ENCODE peak calls at places on chromosomes 11 and 22, in eight cellular contexts. One of them, this sample, is unnamed.

GRCh38 chr22:42720263-42721044 is at the start of gene A4GALT:
- DNase-seq in activated naive CD8-positive, alpha-beta T cell treated with anti-CD3 and anti-CD28 coated beads, Interleukin-2, amount 10 ng/mL, durations not matched to agents 7 days and 5 days: peak; percentile 43
- DNase-seq in pancreas: peak; percentile 64
- DNase-seq in hypothalamus: no peak
- DNase-seq in activated CD8-positive, alpha-beta memory T cell treated with anti-CD3 and anti-CD28 coated beads for 4 hours: no peak
- DNase-seq in NCI-H1105: no peak
- DNase-seq in activated T-cell treated with anti-CD3 and anti-CD28 coated beads, Interleukin-2, amount 50 U/mL, for 72 hours: peak; percentile 19
- DNase-seq in A549: no peak
- DNase-seq in this sample: no peak

GRCh38 chr11:78476066-78476465 is 58.4 kb upstream of the GAB2 start:
- DNase-seq in pancreas: no peak
- DNase-seq in A549: peak; percentile 18
- DNase-seq in hypothalamus: no peak
- DNase-seq in activated T-cell treated with anti-CD3 and anti-CD28 coated beads, Interleukin-2, amount 50 U/mL, for 72 hours: no peak
- DNase-seq in NCI-H1105: no peak
- DNase-seq in activated CD8-positive, alpha-beta memory T cell treated with anti-CD3 and anti-CD28 coated beads for 4 hours: no peak
- DNase-seq in activated naive CD8-positive, alpha-beta T cell treated with anti-CD3 and anti-CD28 coated beads, Interleukin-2, amount 10 ng/mL, durations not matched to agents 7 days and 5 days: no peak
- DNase-seq in this sample: no peak

GRCh38 chr22:40094449-40094848 is 83.3 kb upstream of the TNRC6B start:
- DNase-seq in hypothalamus: no peak
- DNase-seq in A549: no peak
- DNase-seq in activated CD8-positive, alpha-beta memory T cell treated with anti-CD3 and anti-CD28 coated beads for 4 hours: no peak
- DNase-seq in activated naive CD8-positive, alpha-beta T cell treated with anti-CD3 and anti-CD28 coated beads, Interleukin-2, amount 10 ng/mL, durations not matched to agents 7 days and 5 days: no peak
- DNase-seq in NCI-H1105: no peak
- DNase-seq in pancreas: no peak
- DNase-seq in activated T-cell treated with anti-CD3 and anti-CD28 coated beads, Interleukin-2, amount 50 U/mL, for 72 hours: no peak
- DNase-seq in this sample: no peak

GRCh38 chr22:44828193-44828592 is 75.8 kb downstream of the ARHGAP8 start:
- DNase-seq in activated T-cell treated with anti-CD3 and anti-CD28 coated beads, Interleukin-2, amount 50 U/mL, for 72 hours: peak; percentile 19
- DNase-seq in activated naive CD8-positive, alpha-beta T cell treated with anti-CD3 and anti-CD28 coated beads, Interleukin-2, amount 10 ng/mL, durations not matched to agents 7 days and 5 days: no peak
- DNase-seq in activated CD8-positive, alpha-beta memory T cell treated with anti-CD3 and anti-CD28 coated beads for 4 hours: no peak
- DNase-seq in NCI-H1105: no peak
- DNase-seq in pancreas: no peak
- DNase-seq in A549: peak; percentile 25
- DNase-seq in hypothalamus: no peak
- DNase-seq in this sample: no peak

GRCh38 chr11:36492724-36493304 is 17.3 kb downstream of the TRAF6 start:
- DNase-seq in pancreas: no peak
- DNase-seq in A549: peak; percentile 68
- DNase-seq in NCI-H1105: peak; percentile 14
- DNase-seq in activated naive CD8-positive, alpha-beta T cell treated with anti-CD3 and anti-CD28 coated beads, Interleukin-2, amount 10 ng/mL, durations not matched to agents 7 days and 5 days: no peak
- DNase-seq in activated CD8-positive, alpha-beta memory T cell treated with anti-CD3 and anti-CD28 coated beads for 4 hours: no peak
- DNase-seq in activated T-cell treated with anti-CD3 and anti-CD28 coated beads, Interleukin-2, amount 50 U/mL, for 72 hours: peak; percentile 21
- DNase-seq in hypothalamus: no peak
- DNase-seq in this sample: peak; percentile 33

GRCh38 chr11:75011357-75011756 is 22.6 kb downstream of the NEU3 start:
- DNase-seq in NCI-H1105: no peak
- DNase-seq in pancreas: no peak
- DNase-seq in hypothalamus: no peak
- DNase-seq in activated naive CD8-positive, alpha-beta T cell treated with anti-CD3 and anti-CD28 coated beads, Interleukin-2, amount 10 ng/mL, durations not matched to agents 7 days and 5 days: no peak
- DNase-seq in A549: no peak
- DNase-seq in activated CD8-positive, alpha-beta memory T cell treated with anti-CD3 and anti-CD28 coated beads for 4 hours: no peak
- DNase-seq in activated T-cell treated with anti-CD3 and anti-CD28 coated beads, Interleukin-2, amount 50 U/mL, for 72 hours: no peak
- DNase-seq in this sample: no peak

GRCh38 chr22:25764270-25765015 is 22.5 kb downstream of the MYO18B start:
- DNase-seq in hypothalamus: no peak
- DNase-seq in pancreas: no peak
- DNase-seq in NCI-H1105: no peak
- DNase-seq in A549: no peak
- DNase-seq in activated naive CD8-positive, alpha-beta T cell treated with anti-CD3 and anti-CD28 coated beads, Interleukin-2, amount 10 ng/mL, durations not matched to agents 7 days and 5 days: no peak
- DNase-seq in activated T-cell treated with anti-CD3 and anti-CD28 coated beads, Interleukin-2, amount 50 U/mL, for 72 hours: no peak
- DNase-seq in activated CD8-positive, alpha-beta memory T cell treated with anti-CD3 and anti-CD28 coated beads for 4 hours: no peak
- DNase-seq in this sample: no peak

GRCh38 chr11:124376280-124376679 is 8.0 kb downstream of the OR8B2 start:
- DNase-seq in hypothalamus: no peak
- DNase-seq in activated naive CD8-positive, alpha-beta T cell treated with anti-CD3 and anti-CD28 coated beads, Interleukin-2, amount 10 ng/mL, durations not matched to agents 7 days and 5 days: no peak
- DNase-seq in activated CD8-positive, alpha-beta memory T cell treated with anti-CD3 and anti-CD28 coated beads for 4 hours: no peak
- DNase-seq in NCI-H1105: no peak
- DNase-seq in A549: no peak
- DNase-seq in pancreas: no peak
- DNase-seq in activated T-cell treated with anti-CD3 and anti-CD28 coated beads, Interleukin-2, amount 50 U/mL, for 72 hours: no peak
- DNase-seq in this sample: no peak

GRCh38 chr22:19958083-19959042 is 16.7 kb upstream of the TXNRD2 start:
- DNase-seq in NCI-H1105: no peak
- DNase-seq in hypothalamus: no peak
- DNase-seq in activated T-cell treated with anti-CD3 and anti-CD28 coated beads, Interleukin-2, amount 50 U/mL, for 72 hours: no peak
- DNase-seq in activated naive CD8-positive, alpha-beta T cell treated with anti-CD3 and anti-CD28 coated beads, Interleukin-2, amount 10 ng/mL, durations not matched to agents 7 days and 5 days: no peak
- DNase-seq in activated CD8-positive, alpha-beta memory T cell treated with anti-CD3 and anti-CD28 coated beads for 4 hours: no peak
- DNase-seq in pancreas: no peak
- DNase-seq in A549: no peak
- DNase-seq in this sample: no peak

GRCh38 chr11:12838463-12839120 is 164.4 kb downstream of the TEAD1 start:
- DNase-seq in activated naive CD8-positive, alpha-beta T cell treated with anti-CD3 and anti-CD28 coated beads, Interleukin-2, amount 10 ng/mL, durations not matched to agents 7 days and 5 days: no peak
- DNase-seq in activated CD8-positive, alpha-beta memory T cell treated with anti-CD3 and anti-CD28 coated beads for 4 hours: no peak
- DNase-seq in hypothalamus: no peak
- DNase-seq in A549: no peak
- DNase-seq in pancreas: no peak
- DNase-seq in activated T-cell treated with anti-CD3 and anti-CD28 coated beads, Interleukin-2, amount 50 U/mL, for 72 hours: no peak
- DNase-seq in NCI-H1105: no peak
- DNase-seq in this sample: no peak

GRCh38 chr22:34814260-34814659 is 251.7 kb upstream of the ISX start:
- DNase-seq in activated CD8-positive, alpha-beta memory T cell treated with anti-CD3 and anti-CD28 coated beads for 4 hours: no peak
- DNase-seq in A549: no peak
- DNase-seq in activated T-cell treated with anti-CD3 and anti-CD28 coated beads, Interleukin-2, amount 50 U/mL, for 72 hours: no peak
- DNase-seq in hypothalamus: no peak
- DNase-seq in pancreas: no peak
- DNase-seq in activated naive CD8-positive, alpha-beta T cell treated with anti-CD3 and anti-CD28 coated beads, Interleukin-2, amount 10 ng/mL, durations not matched to agents 7 days and 5 days: no peak
- DNase-seq in NCI-H1105: no peak
- DNase-seq in this sample: no peak

GRCh38 chr22:44365196-44365802 is 52.5 kb upstream of the SHISAL1 start:
- DNase-seq in NCI-H1105: no peak
- DNase-seq in pancreas: peak; percentile 32
- DNase-seq in activated naive CD8-positive, alpha-beta T cell treated with anti-CD3 and anti-CD28 coated beads, Interleukin-2, amount 10 ng/mL, durations not matched to agents 7 days and 5 days: no peak
- DNase-seq in A549: no peak
- DNase-seq in activated T-cell treated with anti-CD3 and anti-CD28 coated beads, Interleukin-2, amount 50 U/mL, for 72 hours: no peak
- DNase-seq in hypothalamus: no peak
- DNase-seq in activated CD8-positive, alpha-beta memory T cell treated with anti-CD3 and anti-CD28 coated beads for 4 hours: no peak
- DNase-seq in this sample: no peak

GRCh38 chr11:95398437-95399112 is 167.6 kb upstream of the SESN3 start:
- DNase-seq in A549: peak; percentile 26
- DNase-seq in hypothalamus: no peak
- DNase-seq in activated CD8-positive, alpha-beta memory T cell treated with anti-CD3 and anti-CD28 coated beads for 4 hours: no peak
- DNase-seq in activated naive CD8-positive, alpha-beta T cell treated with anti-CD3 and anti-CD28 coated beads, Interleukin-2, amount 10 ng/mL, durations not matched to agents 7 days and 5 days: no peak
- DNase-seq in NCI-H1105: no peak
- DNase-seq in activated T-cell treated with anti-CD3 and anti-CD28 coated beads, Interleukin-2, amount 50 U/mL, for 72 hours: no peak
- DNase-seq in pancreas: no peak
- DNase-seq in this sample: no peak

GRCh38 chr22:37823134-37823985 is at the start of gene GALR3:
- DNase-seq in activated naive CD8-positive, alpha-beta T cell treated with anti-CD3 and anti-CD28 coated beads, Interleukin-2, amount 10 ng/mL, durations not matched to agents 7 days and 5 days: no peak
- DNase-seq in activated T-cell treated with anti-CD3 and anti-CD28 coated beads, Interleukin-2, amount 50 U/mL, for 72 hours: no peak
- DNase-seq in activated CD8-positive, alpha-beta memory T cell treated with anti-CD3 and anti-CD28 coated beads for 4 hours: no peak
- DNase-seq in NCI-H1105: no peak
- DNase-seq in pancreas: no peak
- DNase-seq in A549: no peak
- DNase-seq in hypothalamus: no peak
- DNase-seq in this sample: no peak

GRCh38 chr11:115606223-115607220 is 102.3 kb upstream of the CADM1 start:
- DNase-seq in NCI-H1105: peak; percentile 45
- DNase-seq in activated CD8-positive, alpha-beta memory T cell treated with anti-CD3 and anti-CD28 coated beads for 4 hours: no peak
- DNase-seq in activated T-cell treated with anti-CD3 and anti-CD28 coated beads, Interleukin-2, amount 50 U/mL, for 72 hours: no peak
- DNase-seq in hypothalamus: peak; percentile 22
- DNase-seq in activated naive CD8-positive, alpha-beta T cell treated with anti-CD3 and anti-CD28 coated beads, Interleukin-2, amount 10 ng/mL, durations not matched to agents 7 days and 5 days: no peak
- DNase-seq in A549: no peak
- DNase-seq in pancreas: no peak
- DNase-seq in this sample: no peak

GRCh38 chr22:30424471-30425326 is 869 bp upstream of the MTFP1 start:
- DNase-seq in activated naive CD8-positive, alpha-beta T cell treated with anti-CD3 and anti-CD28 coated beads, Interleukin-2, amount 10 ng/mL, durations not matched to agents 7 days and 5 days: peak; percentile 50
- DNase-seq in NCI-H1105: no peak
- DNase-seq in activated CD8-positive, alpha-beta memory T cell treated with anti-CD3 and anti-CD28 coated beads for 4 hours: no peak
- DNase-seq in A549: peak; percentile 30
- DNase-seq in pancreas: no peak
- DNase-seq in hypothalamus: no peak
- DNase-seq in activated T-cell treated with anti-CD3 and anti-CD28 coated beads, Interleukin-2, amount 50 U/mL, for 72 hours: peak; percentile 21
- DNase-seq in this sample: no peak